ENCODE peak calls at places on chromosomes 13 and 19, in four cellular contexts. X, J, U and V are unnamed samples.

GRCh38 chr19:12703056-12703455 is 6.6 kb upstream of the FBXW9 start:
- DNase-seq in J (no peak), X (no peak), U (peak), V (no peak)

GRCh38 chr19:4108767-4109625 is 14.9 kb downstream of the MAP2K2 start:
- DNase-seq in X (no peak), U (peak), J (no peak), V (no peak)

GRCh38 chr19:1822210-1822609 is 10.1 kb upstream of the ATP8B3 start:
- DNase-seq in U (no peak), X (no peak), J (no peak), V (no peak)

GRCh38 chr13:41900918-41901317 is 60.0 kb downstream of the VWA8 start:
- DNase-seq in U (no peak), J (no peak), X (no peak), V (no peak)

GRCh38 chr19:739998-740715 is 10.8 kb upstream of the MISP start:
- DNase-seq in X (no peak), J (no peak), U (no peak), V (no peak)

GRCh38 chr19:12882589-12882988 is 1.3 kb upstream of the DNASE2 start:
- DNase-seq in U (no peak), J (no peak), X (no peak), V (no peak)

GRCh38 chr13:22256111-22256639 is 585.3 kb downstream of the FGF9 start:
- DNase-seq in X (no peak), J (no peak), U (no peak), V (no peak)

GRCh38 chr19:48637948-48638830 is 1.0 kb upstream of the DBP start:
- DNase-seq in X (peak), U (peak), J (peak), V (no peak)

GRCh38 chr13:114148521-114148855 is 16.1 kb upstream of the RASA3 start:
- DNase-seq in X (no peak), J (no peak), U (peak), V (no peak)

GRCh38 chr19:17351815-17352435 is 14.6 kb downstream of the GTPBP3 start:
- DNase-seq in U (no peak), J (no peak), X (no peak), V (no peak)

GRCh38 chr19:47310819-47311218 is 1.2 kb downstream of the C5AR1 start:
- DNase-seq in J (no peak), U (no peak), X (no peak), V (no peak)

GRCh38 chr13:104385409-104385808 is 1319.2 kb upstream of the SLC10A2 start:
- DNase-seq in U (no peak), X (no peak), J (no peak), V (no peak)

GRCh38 chr19:29478578-29479565 is 46.9 kb upstream of the VSTM2B start:
- DNase-seq in U (peak), X (peak), J (no peak), V (peak)

GRCh38 chr13:73000027-73000674 is 58.7 kb upstream of the KLF5 start:
- DNase-seq in U (no peak), J (no peak), X (no peak), V (no peak)

GRCh38 chr13:102948006-102948405 is 102.2 kb downstream of the ERCC5 start:
- DNase-seq in U (no peak), X (no peak), J (no peak), V (no peak)

GRCh38 chr13:71634605-71635443 is 232.2 kb downstream of the DACH1 start:
- DNase-seq in J (no peak), X (no peak), U (no peak), V (no peak)

GRCh38 chr13:46983881-46984280 is 87.0 kb upstream of the HTR2A start:
- DNase-seq in J (no peak), X (no peak), U (no peak), V (no peak)

GRCh38 chr19:38227272-38228004 is 3.4 kb upstream of the DPF1 start:
- DNase-seq in J (no peak), U (no peak), X (no peak), V (no peak)

GRCh38 chr13:47798906-47799305 is 202.2 kb downstream of the SUCLA2 start:
- DNase-seq in U (no peak), J (no peak), X (no peak), V (no peak)